ENCODE peak calls at places on chromosomes 2 and 18, in eight cellular contexts. H is BE2C; A is uterus; D is effector memory CD4-positive, alpha-beta T cell; M is skeletal muscle cell; U is AG09309; P is H7; L is AG10803. J is an unnamed sample.
A peak's percentile ranks its signal among the peaks of the same experiment; 100 is the strongest.

GRCh38 chr2:218434456-218434855 is 15.5 kb downstream of the VIL1 start:
- DNase-seq in P (peak; percentile 23), M (no peak), L (no peak), H (no peak), U (no peak), A (no peak), D (no peak), J (no peak)

GRCh38 chr2:96680561-96681141 is 38.1 kb downstream of the FER1L5 start:
- DNase-seq in M (no peak), P (no peak), D (no peak), A (no peak), U (no peak), H (no peak), L (no peak), J (no peak)

GRCh38 chr2:174023591-174024523 is 58.7 kb upstream of the SP3 start:
- DNase-seq in L (peak; percentile 95), M (peak; percentile 96), P (peak; percentile 84), A (peak; percentile 59), D (no peak), H (peak; percentile 63), U (peak; percentile 96), J (peak; percentile 84)

GRCh38 chr2:14936436-14936835 is 303.9 kb downstream of the LRATD1 start:
- DNase-seq in M (no peak), L (no peak), H (no peak), D (no peak), U (no peak), A (no peak), P (no peak), J (no peak)

GRCh38 chr2:8984152-8984551 is 19.3 kb downstream of the MBOAT2 start:
- DNase-seq in H (no peak), M (no peak), A (no peak), P (no peak), D (no peak), U (no peak), L (no peak), J (no peak)

GRCh38 chr2:86194751-86195054 is 559 bp downstream of the IMMT start:
- DNase-seq in L (no peak), P (no peak), D (no peak), U (no peak), H (no peak), M (no peak), A (no peak), J (peak; percentile 91)

GRCh38 chr18:54280206-54280550 is 10.9 kb downstream of the POLI start:
- DNase-seq in L (no peak), A (no peak), H (no peak), M (no peak), U (no peak), D (no peak), P (peak; percentile 6), J (no peak)

GRCh38 chr2:207759890-207760289 is 9.8 kb downstream of the FZD5 start:
- DNase-seq in M (no peak), U (no peak), A (no peak), D (no peak), H (no peak), L (no peak), P (no peak), J (no peak)

GRCh38 chr2:240426797-240427721 is 8.4 kb upstream of the GPC1 start:
- DNase-seq in U (no peak), D (no peak), L (peak; percentile 25), A (peak; percentile 8), P (no peak), H (no peak), M (peak; percentile 37), J (no peak)

GRCh38 chr2:7146151-7146550 is 228.9 kb downstream of the RNF144A start:
- DNase-seq in P (no peak), L (no peak), H (no peak), D (no peak), M (no peak), U (no peak), A (no peak), J (no peak)

GRCh38 chr18:24632158-24632988 is 171.9 kb downstream of the HRH4 start:
- DNase-seq in A (no peak), U (no peak), H (no peak), D (no peak), P (peak; percentile 34), M (no peak), L (no peak), J (no peak)

GRCh38 chr2:65501074-65501473 is 68.7 kb upstream of the SPRED2 start:
- DNase-seq in D (no peak), U (no peak), A (no peak), P (no peak), L (no peak), M (no peak), H (no peak), J (no peak)

GRCh38 chr18:26307161-26307773 is 81.0 kb downstream of the TAF4B start:
- DNase-seq in H (peak; percentile 13), P (peak; percentile 7), A (no peak), D (no peak), M (peak; percentile 17), L (peak; percentile 61), U (no peak), J (peak; percentile 62)

GRCh38 chr2:216292886-216293291 is 79.4 kb downstream of the MARCHF4 start:
- DNase-seq in A (no peak), U (no peak), H (peak; percentile 50), P (no peak), D (no peak), L (peak; percentile 69), M (no peak), J (no peak)

GRCh38 chr2:29114514-29114840 is 738 bp upstream of the CLIP4 start:
- DNase-seq in M (no peak), D (no peak), H (peak; percentile 77), A (no peak), P (no peak), L (no peak), U (no peak), J (no peak)
- H3K4me3 ChIP-seq in M (no peak overlapping the region), D (peak overlapping the region; percentile 59), H (peak overlapping the region; percentile 73), A (no peak overlapping the region), P (no peak overlapping the region), L (no peak overlapping the region), U (no peak overlapping the region), J (no peak overlapping the region)

GRCh38 chr2:73776869-73777519 is 2.9 kb downstream of the DUSP11 start:
- DNase-seq in P (no peak), U (no peak), A (no peak), D (no peak), H (no peak), L (no peak), M (peak; percentile 23), J (no peak)
- H3K4me3 ChIP-seq in P (no peak overlapping the region), U (no peak overlapping the region), A (no peak overlapping the region), D (no peak overlapping the region), H (no peak overlapping the region), L (no peak overlapping the region), M (no peak overlapping the region), J (no peak overlapping the region)

GRCh38 chr18:74289946-74290478 is 1.8 kb downstream of the CYB5A start:
- DNase-seq in H (no peak), A (no peak), D (no peak), P (no peak), M (no peak), U (no peak), L (no peak), J (no peak)
- H3K4me3 ChIP-seq in H (no peak overlapping the region), A (no peak overlapping the region), D (no peak overlapping the region), P (no peak overlapping the region), M (no peak overlapping the region), U (no peak overlapping the region), L (no peak overlapping the region), J (no peak overlapping the region)

GRCh38 chr18:7122376-7122775 is 4.8 kb upstream of the LAMA1 start:
- DNase-seq in M (no peak), L (no peak), U (no peak), P (no peak), A (no peak), H (no peak), D (no peak), J (no peak)

GRCh38 chr18:7116832-7117389 is 686 bp downstream of the LAMA1 start:
- DNase-seq in D (no peak), L (no peak), P (peak; percentile 80), U (no peak), M (no peak), A (no peak), H (no peak), J (no peak)

GRCh38 chr18:7116001-7116831 is 1.4 kb downstream of the LAMA1 start:
- DNase-seq in P (peak; percentile 77), L (no peak), A (no peak), U (no peak), M (no peak), H (no peak), D (no peak), J (peak; percentile 2)

DNA sequence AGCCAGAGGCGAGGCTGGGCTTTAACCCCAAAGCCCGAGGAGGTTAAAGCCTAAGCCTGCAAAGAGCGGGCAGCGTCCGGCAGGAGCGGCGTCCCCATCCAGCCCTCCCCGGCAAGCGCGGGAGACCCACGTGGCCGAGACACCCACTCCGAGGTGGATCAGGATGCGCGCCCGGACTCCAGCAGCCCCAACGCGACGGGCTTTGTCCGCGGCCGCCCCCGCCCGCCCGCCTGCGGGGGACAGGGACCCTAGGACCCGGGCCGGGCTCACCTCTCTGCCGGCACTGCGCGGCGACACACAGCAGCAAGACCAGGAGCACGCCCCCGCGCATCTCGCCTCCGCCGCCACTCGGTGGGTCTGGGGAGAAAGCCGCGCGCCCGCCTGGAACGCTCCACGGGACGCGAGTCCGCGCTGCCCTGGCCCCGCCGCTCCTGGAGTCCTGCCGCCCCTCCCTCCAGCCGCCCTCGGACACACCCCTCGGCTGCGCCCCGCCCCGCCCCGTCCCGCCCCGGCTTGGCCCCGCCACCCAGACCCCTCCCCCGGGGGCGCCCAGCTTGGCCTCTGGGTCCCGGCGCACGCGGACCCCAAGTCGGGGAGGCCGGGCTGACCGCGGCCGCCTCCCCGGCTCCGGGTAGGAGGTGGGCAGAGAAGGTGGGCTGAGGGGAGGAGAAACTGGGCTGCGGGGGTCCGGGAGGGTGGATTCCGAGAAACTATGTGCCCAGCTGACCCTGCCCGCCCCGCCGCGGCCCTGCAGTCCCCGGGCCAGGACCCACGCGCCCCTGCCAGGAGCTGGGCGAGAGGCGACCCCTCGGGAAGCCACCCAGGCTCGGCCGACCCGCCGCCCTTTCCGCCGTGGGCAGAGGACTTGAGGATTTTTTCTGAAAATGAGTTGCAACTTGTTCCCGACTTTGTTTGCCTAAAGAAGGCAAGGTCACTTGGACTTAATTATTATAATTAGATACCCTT is at the start of gene LAMA1:
- DNase-seq in P (peak; percentile 95), U (no peak), H (no peak), D (no peak), M (no peak), A (no peak), L (no peak), J (no peak)
- H3K4me3 ChIP-seq in P (peak within 1 kb of the TSS; percentile 72), U (peak within 1 kb of the TSS; percentile 37), H (no peak within 1 kb of the TSS), D (no peak within 1 kb of the TSS), M (peak within 1 kb of the TSS; percentile 57), A (peak within 1 kb of the TSS; percentile 34), L (peak within 1 kb of the TSS; percentile 26), J (peak within 1 kb of the TSS; percentile 49)

DNA sequence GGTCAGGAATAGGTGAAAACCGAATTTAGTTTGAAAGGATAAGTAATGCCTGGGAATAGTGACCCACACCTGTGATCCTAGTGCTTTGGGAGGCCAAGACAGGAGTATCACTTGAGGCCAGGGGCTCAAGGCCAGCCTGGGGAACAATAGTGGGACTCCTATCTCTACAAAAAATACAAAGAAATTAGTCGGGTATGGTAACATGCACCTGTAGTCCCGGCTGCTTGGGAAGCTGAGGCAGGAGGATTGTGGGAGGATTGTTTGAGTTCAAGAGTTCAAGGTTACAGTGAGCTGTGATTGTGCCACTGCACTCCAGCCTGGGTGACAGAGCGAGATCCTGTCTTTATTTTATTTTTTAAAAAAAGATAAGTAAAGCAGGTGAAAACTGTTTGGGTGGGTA is 3.8 kb upstream of the MYO1B start:
- DNase-seq in M (no peak), D (no peak), A (no peak), P (no peak), L (no peak), U (no peak), H (no peak), J (no peak)
- H3K4me3 ChIP-seq in M (no peak overlapping the region), D (no peak overlapping the region), A (no peak overlapping the region), P (no peak overlapping the region), L (no peak overlapping the region), U (no peak overlapping the region), H (no peak overlapping the region), J (no peak overlapping the region)

GRCh38 chr18:32771871-32772499 is 838 bp downstream of the KLHL14 start:
- DNase-seq in D (no peak), P (peak; percentile 80), U (no peak), L (no peak), H (no peak), M (no peak), A (no peak), J (no peak)
- H3K4me3 ChIP-seq in D (no peak overlapping the region), P (peak overlapping the region; percentile 60), U (no peak overlapping the region), L (no peak overlapping the region), H (no peak overlapping the region), M (peak overlapping the region; percentile 43), A (peak overlapping the region; percentile 36), J (peak overlapping the region; percentile 50)

J was measured in astrocyte of the cerebellum.